ENCODE peak calls at places on chromosomes 16 and 17, in eight cellular contexts. J, L, Y, B, T, A, N and R are unnamed samples.
A peak's percentile ranks its signal among the peaks of the same experiment; 100 is the strongest.

GRCh38 chr16:15900901-15901465 is 12.6 kb upstream of the CEP20 start:
- DNase-seq in B (no peak), J (no peak), T (no peak), Y (no peak), A (no peak), N (no peak), L (no peak), R (no peak)

GRCh38 chr17:17080181-17080631 is 37.9 kb downstream of the MPRIP start:
- DNase-seq in Y (no peak), J (no peak), L (no peak), T (no peak), N (no peak), A (no peak), B (no peak), R (no peak)

GRCh38 chr16:27781195-27781524 is 231.2 kb downstream of the KATNIP start:
- DNase-seq in Y (no peak), A (no peak), N (no peak), B (no peak), L (no peak), T (no peak), J (no peak), R (peak; percentile 7)

GRCh38 chr17:2214887-2215615 is 88.5 kb downstream of the SMG6 start:
- DNase-seq in B (peak; percentile 29), A (peak; percentile 88), N (no peak), Y (no peak), T (no peak), J (no peak), L (no peak), R (peak; percentile 67)

GRCh38 chr17:60535382-60536279 is 9.6 kb upstream of the APPBP2 start:
- DNase-seq in J (no peak), B (no peak), A (peak; percentile 98), N (peak; percentile 91), Y (no peak), L (peak; percentile 54), T (peak; percentile 33), R (peak; percentile 86)

GRCh38 chr17:58614854-58615409 is 76.9 kb downstream of the TEX14 start:
- DNase-seq in T (no peak), Y (no peak), N (no peak), J (no peak), A (no peak), B (no peak), L (no peak), R (no peak)

GRCh38 chr17:72273301-72274056 is 152.7 kb downstream of the SOX9 start:
- DNase-seq in A (peak; percentile 25), J (no peak), T (no peak), L (no peak), Y (no peak), N (no peak), B (no peak), R (no peak)

GRCh38 chr17:19805006-19805405 is 56.9 kb upstream of the ALDH3A1 start:
- DNase-seq in A (peak; percentile 31), Y (no peak), T (no peak), L (peak; percentile 55), B (no peak), J (no peak), N (peak; percentile 15), R (peak; percentile 16)

GRCh38 chr17:77801545-77802332 is 156.8 kb upstream of the TNRC6C start:
- DNase-seq in T (no peak), Y (no peak), A (no peak), B (peak; percentile 2), J (no peak), N (no peak), L (no peak), R (no peak)

GRCh38 chr16:2205104-2205966 is at the start of gene MLST8:
- DNase-seq in A (peak; percentile 80), T (peak; percentile 51), J (peak; percentile 87), B (peak; percentile 92), Y (peak; percentile 91), L (no peak), N (peak; percentile 78), R (peak; percentile 81)

GRCh38 chr16:58119509-58119845 is 9.7 kb downstream of the CFAP20 start:
- DNase-seq in J (no peak), T (no peak), Y (no peak), L (no peak), N (no peak), A (no peak), B (no peak), R (no peak)

GRCh38 chr16:70512456-70512855 is 10.9 kb downstream of the COG4 start:
- DNase-seq in N (no peak), T (no peak), L (no peak), B (no peak), A (peak; percentile 59), J (no peak), Y (no peak), R (peak; percentile 85)

GRCh38 chr17:66191607-66192377 is at the start of gene CEP112:
- DNase-seq in N (no peak), J (peak; percentile 79), T (peak; percentile 16), Y (peak; percentile 91), L (no peak), B (peak; percentile 85), A (peak; percentile 53), R (peak; percentile 40)

GRCh38 chr16:23835390-23836077 is at the start of gene PRKCB:
- DNase-seq in A (peak; percentile 14), T (no peak), N (no peak), B (peak; percentile 85), L (no peak), Y (peak; percentile 88), J (no peak), R (peak; percentile 34)

GRCh38 chr16:9351440-9351839 is 260.0 kb downstream of the HAPSTR1 start:
- DNase-seq in L (no peak), T (no peak), J (no peak), A (no peak), N (no peak), Y (no peak), B (no peak), R (no peak)

GRCh38 chr17:40065041-40065770 is 2.4 kb downstream of the THRA start:
- DNase-seq in J (peak; percentile 52), L (no peak), B (no peak), Y (no peak), A (peak; percentile 58), T (no peak), N (no peak), R (peak; percentile 51)

GRCh38 chr17:36691606-36692005 is 90.2 kb downstream of the MRM1 start:
- DNase-seq in J (no peak), L (no peak), A (no peak), N (no peak), Y (no peak), T (no peak), B (no peak), R (no peak)

GRCh38 chr17:5544115-5544514 is 40.2 kb downstream of the NLRP1 start:
- DNase-seq in N (no peak), Y (no peak), L (no peak), A (no peak), B (no peak), J (no peak), T (no peak), R (no peak)

GRCh38 chr16:30953511-30954124 is 3.9 kb upstream of the SETD1A start:
- DNase-seq in Y (peak; percentile 60), J (peak; percentile 52), L (no peak), A (peak; percentile 71), B (peak; percentile 73), N (no peak), T (no peak), R (peak; percentile 80)

GRCh38 chr16:67394271-67395104 is 1.2 kb upstream of the TPPP3 start:
- DNase-seq in T (no peak), L (no peak), Y (no peak), B (no peak), N (no peak), A (no peak), J (no peak), R (no peak)

GRCh38 chr17:49465352-49465751 is 29.7 kb upstream of the NGFR start:
- DNase-seq in N (no peak), Y (no peak), L (no peak), A (no peak), B (no peak), T (no peak), J (no peak), R (no peak)

GRCh38 chr16:68084504-68085258 is 489 bp upstream of the NFATC3 start:
- DNase-seq in B (peak; percentile 81), J (peak; percentile 82), Y (peak; percentile 79), A (peak; percentile 61), L (no peak), N (no peak), T (no peak), R (peak; percentile 60)

GRCh38 chr17:63537991-63538692 is 12.1 kb upstream of the DCAF7 start:
- DNase-seq in B (no peak), A (no peak), L (no peak), N (no peak), J (no peak), Y (no peak), T (no peak), R (no peak)
- H3K4me3 ChIP-seq in B (no peak overlapping the region), A (peak overlapping the region; percentile 6), L (no peak overlapping the region), N (peak overlapping the region; percentile 7), J (no peak overlapping the region), Y (no peak overlapping the region), T (no peak overlapping the region), R (no peak overlapping the region)

GRCh38 chr17:32964541-32964940 is 27.1 kb upstream of the SPACA3 start:
- DNase-seq in B (no peak), L (no peak), N (no peak), T (no peak), J (no peak), Y (no peak), A (no peak), R (no peak)

GRCh38 chr17:32971171-32971570 is 20.5 kb upstream of the SPACA3 start:
- DNase-seq in A (no peak), J (no peak), N (no peak), B (no peak), L (no peak), Y (no peak), T (peak; percentile 25), R (peak; percentile 74)

GRCh38 chr17:32976131-32976530 is 15.5 kb upstream of the SPACA3 start:
- DNase-seq in N (no peak), J (no peak), L (no peak), A (no peak), Y (no peak), B (no peak), T (no peak), R (no peak)

GRCh38 chr17:32970281-32970680 is 21.4 kb upstream of the SPACA3 start:
- DNase-seq in B (no peak), T (peak; percentile 16), L (no peak), N (no peak), A (no peak), J (peak; percentile 22), Y (no peak), R (peak; percentile 89)
- H3K4me3 ChIP-seq in B (no peak overlapping the region), T (no peak overlapping the region), L (no peak overlapping the region), N (no peak overlapping the region), A (no peak overlapping the region), J (no peak overlapping the region), Y (no peak overlapping the region), R (no peak overlapping the region)

GRCh38 chr16:47753620-47754019 is 292.5 kb downstream of the PHKB start:
- DNase-seq in N (no peak), B (no peak), T (no peak), L (no peak), J (no peak), Y (no peak), A (no peak), R (no peak)
- H3K4me3 ChIP-seq in N (no peak overlapping the region), B (no peak overlapping the region), T (no peak overlapping the region), L (no peak overlapping the region), J (no peak overlapping the region), Y (no peak overlapping the region), A (no peak overlapping the region), R (no peak overlapping the region)

DNA sequence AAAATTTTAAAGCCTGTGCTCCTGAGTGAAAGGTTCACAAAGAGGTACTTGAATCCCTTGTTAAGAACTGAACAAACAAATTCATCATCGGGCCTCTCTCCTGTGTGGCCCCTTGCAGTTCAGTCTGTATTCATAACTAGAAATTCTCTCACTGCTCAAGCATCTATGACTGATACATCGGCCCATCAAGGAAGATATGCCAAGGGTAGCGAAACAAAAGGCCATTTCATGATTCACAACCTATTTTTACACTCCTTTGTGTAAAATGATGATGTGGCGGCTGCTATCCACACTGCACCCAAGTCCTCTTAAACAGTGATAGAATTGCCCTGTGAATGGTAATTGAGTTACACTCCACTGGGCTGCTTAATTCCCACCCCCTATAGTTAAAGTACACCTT is 204.6 kb downstream of the STX8 start:
- DNase-seq in T (peak; percentile 67), B (no peak), L (no peak), J (no peak), A (peak; percentile 91), N (no peak), Y (no peak), R (peak; percentile 83)
- H3K4me3 ChIP-seq in T (no peak overlapping the region), B (no peak overlapping the region), L (no peak overlapping the region), J (no peak overlapping the region), A (no peak overlapping the region), N (no peak overlapping the region), Y (no peak overlapping the region), R (no peak overlapping the region)